ENCODE peak calls at places on chromosomes 7 and 10, in five cellular contexts. F, Y, I, G and X are unnamed samples.

GRCh38 chr10:110758898-110759297 is 112.8 kb upstream of the PDCD4 start:
- DNase-seq in Y (peak), F (peak), I (peak), G (no peak), X (peak)

GRCh38 chr10:110613996-110614495 is 30.1 kb upstream of the RBM20 start:
- DNase-seq in Y (no peak), G (no peak), I (no peak), F (no peak), X (no peak)

GRCh38 chr10:62323751-62324150 is 50.4 kb upstream of the ZNF365 start:
- DNase-seq in F (peak), G (no peak), Y (peak), I (no peak), X (peak)

GRCh38 chr10:128722947-128723346 is 596.7 kb upstream of the MKI67 start:
- DNase-seq in G (no peak), Y (no peak), I (no peak), F (no peak), X (no peak)

GRCh38 chr7:80699656-80700318 is 61.3 kb downstream of the CD36 start:
- DNase-seq in I (peak), Y (peak), F (no peak), G (no peak), X (peak)

GRCh38 chr7:14228341-14228740 is 238.9 kb upstream of the ETV1 start:
- DNase-seq in F (peak), I (peak), G (no peak), Y (no peak), X (peak)

GRCh38 chr7:71633571-71634008 is 501.6 kb downstream of the GALNT17 start:
- DNase-seq in G (peak), Y (peak), I (peak), F (peak), X (peak)

GRCh38 chr7:3561908-3562307 is 260.9 kb downstream of the SDK1 start:
- DNase-seq in G (no peak), Y (no peak), I (no peak), F (no peak), X (no peak)

GRCh38 chr7:134034652-134035051 is 92.5 kb upstream of the LRGUK start:
- DNase-seq in G (peak), F (no peak), I (no peak), Y (no peak), X (no peak)

DNA sequence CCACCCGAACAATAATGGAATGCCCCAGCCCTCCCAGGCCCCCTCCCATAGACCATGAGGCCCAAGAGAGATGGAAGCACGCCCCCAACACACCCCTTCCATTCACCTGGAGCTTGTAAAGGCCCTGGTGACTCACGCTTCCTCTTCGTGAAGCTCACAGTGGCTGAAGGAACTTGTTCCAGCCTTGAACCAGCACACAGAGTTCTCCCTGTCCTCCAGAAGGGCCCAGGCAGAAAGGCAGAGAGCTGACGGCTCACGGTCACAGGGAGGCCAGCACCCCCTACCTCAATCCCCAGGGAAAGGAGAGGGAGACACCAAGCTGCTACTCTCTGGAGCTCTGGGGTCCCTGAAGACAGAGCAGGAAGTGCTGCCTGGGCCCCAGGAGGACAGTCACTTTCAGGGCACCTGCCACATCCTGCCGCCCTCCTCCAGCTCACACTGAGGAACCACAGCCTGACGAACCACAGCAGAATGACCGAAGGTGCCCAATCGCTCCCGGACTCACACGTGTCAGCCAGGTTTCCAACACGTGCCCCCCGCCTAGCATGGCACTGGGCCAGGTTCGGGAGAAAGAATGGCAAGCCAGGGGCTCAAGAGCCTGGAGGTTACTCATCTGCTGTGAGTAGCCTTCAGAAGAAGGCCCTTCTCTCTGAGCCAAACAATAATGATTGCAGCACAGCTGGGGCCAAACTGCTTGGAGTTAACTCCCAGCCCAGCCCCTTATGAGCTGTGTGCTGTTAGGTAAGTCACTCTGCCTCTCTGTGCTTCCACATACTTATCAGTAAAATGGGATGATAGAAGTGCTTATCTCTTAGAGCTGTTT is 52.8 kb downstream of the DLG5 start:
- DNase-seq in F (peak), Y (peak), I (peak), G (no peak), X (peak)
- TF ChIP-seq CTCF in F (no peak), Y (no peak), I (no peak), G (no peak), X (no peak)

GRCh38 chr7:150992051-150992640 is 1.3 kb downstream of the NOS3 start:
- DNase-seq in G (no peak), Y (no peak), F (no peak), I (no peak), X (no peak)
- H3K4me3 ChIP-seq in G (no peak), Y (no peak), F (no peak), I (no peak), X (no peak)

GRCh38 chr7:29360633-29361625 is 166.4 kb downstream of the CHN2 start:
- DNase-seq in F (no peak), Y (no peak), I (no peak), G (no peak), X (no peak)

GRCh38 chr7:29363636-29364425 is 169.3 kb downstream of the CHN2 start:
- DNase-seq in I (no peak), Y (no peak), G (no peak), F (no peak), X (no peak)

GRCh38 chr7:29359480-29360093 is 165.0 kb downstream of the CHN2 start:
- DNase-seq in Y (no peak), I (no peak), F (no peak), G (no peak), X (no peak)

GRCh38 chr7:29365423-29365822 is 170.8 kb downstream of the CHN2 start:
- DNase-seq in G (no peak), I (no peak), F (no peak), Y (no peak), X (no peak)

DNA sequence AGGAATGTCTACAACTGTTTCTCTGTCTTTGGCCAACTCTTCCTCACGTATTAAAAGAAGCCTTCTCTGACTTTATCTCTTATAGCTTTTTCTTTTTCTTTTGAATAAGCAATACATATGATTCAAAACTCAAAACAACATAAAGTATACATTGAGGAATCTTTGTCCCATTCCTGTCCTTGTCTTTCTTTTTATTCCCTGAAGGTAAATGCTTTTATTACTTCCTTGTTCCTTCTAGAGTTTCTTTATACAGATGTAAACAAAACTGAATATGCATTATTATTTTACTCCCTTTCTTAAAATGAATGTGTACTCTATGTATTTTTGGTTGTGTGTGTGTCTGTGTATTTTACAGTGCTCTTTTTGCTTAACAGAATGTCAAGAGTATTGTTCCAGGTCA is 170.1 kb downstream of the CHN2 start:
- DNase-seq in I (no peak), G (no peak), F (no peak), Y (no peak), X (no peak)
- TF ChIP-seq CTCF in I (no peak), G (no peak), F (no peak), Y (no peak), X (no peak)

DNA sequence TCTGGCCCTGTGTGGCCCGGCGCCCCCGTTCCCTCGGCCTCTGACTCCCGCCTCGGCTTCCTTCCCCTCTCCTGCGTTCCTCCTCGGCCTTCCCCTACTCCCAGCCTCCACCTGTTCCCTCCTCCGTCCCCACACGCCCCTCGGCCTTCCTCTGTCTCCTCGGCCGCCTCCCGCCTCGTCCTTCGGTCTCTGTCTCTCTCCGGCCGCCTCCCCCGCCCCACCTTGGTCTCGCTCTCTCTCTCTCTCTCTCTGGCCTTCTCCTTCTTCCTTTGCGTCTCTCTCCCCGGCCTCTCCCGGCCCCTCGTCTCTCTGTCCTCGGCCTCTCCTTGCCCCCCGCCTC is 588 bp downstream of the GET4 start:
- DNase-seq in G (no peak), Y (no peak), F (no peak), I (no peak), X (peak)
- H3K4me3 ChIP-seq in G (peak), Y (peak), F (peak), I (peak), X (peak)

GRCh38 chr10:59004392-59004791 is 172.1 kb upstream of the PHYHIPL start:
- DNase-seq in I (no peak), G (no peak), F (no peak), Y (no peak), X (no peak)

GRCh38 chr10:59007307-59008025 is 169.0 kb upstream of the PHYHIPL start:
- DNase-seq in I (no peak), F (no peak), Y (no peak), G (no peak), X (no peak)

GRCh38 chr10:59003203-59003602 is 173.2 kb upstream of the PHYHIPL start:
- DNase-seq in Y (no peak), F (no peak), G (no peak), I (no peak), X (no peak)

GRCh38 chr10:59002011-59002410 is 174.4 kb upstream of the PHYHIPL start:
- DNase-seq in G (no peak), Y (no peak), I (no peak), F (no peak), X (no peak)

DNA sequence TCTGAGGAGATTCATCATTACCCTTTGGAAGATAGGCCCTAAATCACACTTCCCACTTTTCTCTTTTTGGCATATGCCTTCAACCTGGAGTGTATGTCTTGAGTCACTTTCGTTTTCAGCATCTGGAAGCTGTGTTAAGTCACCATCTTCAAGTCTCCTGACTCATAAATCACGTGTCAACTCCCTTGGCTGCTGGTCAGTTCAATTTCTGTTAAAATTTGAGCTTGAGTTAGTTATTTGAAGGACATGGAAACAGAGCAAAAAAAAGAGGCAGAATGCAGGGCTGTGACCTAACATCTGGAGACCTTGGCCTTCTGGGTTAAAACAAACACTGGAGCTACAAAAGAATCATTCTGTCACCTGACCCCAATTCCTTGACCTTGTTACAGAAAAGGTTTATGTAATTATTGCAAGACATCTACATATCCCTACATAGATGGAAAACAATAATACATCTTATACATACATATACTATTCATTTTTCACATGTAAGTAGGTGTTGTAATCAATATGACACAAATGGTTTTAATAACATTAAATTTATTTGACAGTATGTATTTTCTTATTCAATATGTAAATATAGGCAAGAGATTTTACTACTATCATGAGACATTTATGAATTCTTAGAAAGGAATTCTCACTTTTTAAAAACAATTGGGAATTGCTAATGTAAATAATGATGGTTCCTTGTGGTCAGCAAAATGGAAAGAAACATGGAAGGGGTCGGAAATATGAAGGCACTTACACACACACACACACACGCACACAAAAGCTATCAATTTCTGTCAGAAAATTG is 169.7 kb upstream of the PHYHIPL start:
- DNase-seq in G (no peak), F (peak), Y (peak), I (peak), X (peak)
- TF ChIP-seq CTCF in G (no peak), F (no peak), Y (no peak), I (no peak), X (no peak)

GRCh38 chr10:72321248-72322029 is 33.3 kb downstream of the DNAJB12 start:
- DNase-seq in G (no peak), F (no peak), Y (no peak), I (no peak), X (no peak)

GRCh38 chr10:72322030-72322279 is 32.8 kb downstream of the DNAJB12 start:
- DNase-seq in I (no peak), G (no peak), Y (no peak), F (no peak), X (no peak)

GRCh38 chr10:72322280-72323058 is 32.2 kb downstream of the DNAJB12 start:
- DNase-seq in I (no peak), G (no peak), F (no peak), Y (no peak), X (no peak)

GRCh38 chr10:72319416-72320254 is 35.1 kb downstream of the DNAJB12 start:
- DNase-seq in I (peak), Y (peak), F (peak), G (no peak), X (peak)

GRCh38 chr10:72320676-72321247 is 34.0 kb downstream of the DNAJB12 start:
- DNase-seq in I (peak), F (peak), G (peak), Y (peak), X (peak)
- H3K4me3 ChIP-seq in I (peak), F (no peak), G (no peak), Y (peak), X (no peak)

DNA sequence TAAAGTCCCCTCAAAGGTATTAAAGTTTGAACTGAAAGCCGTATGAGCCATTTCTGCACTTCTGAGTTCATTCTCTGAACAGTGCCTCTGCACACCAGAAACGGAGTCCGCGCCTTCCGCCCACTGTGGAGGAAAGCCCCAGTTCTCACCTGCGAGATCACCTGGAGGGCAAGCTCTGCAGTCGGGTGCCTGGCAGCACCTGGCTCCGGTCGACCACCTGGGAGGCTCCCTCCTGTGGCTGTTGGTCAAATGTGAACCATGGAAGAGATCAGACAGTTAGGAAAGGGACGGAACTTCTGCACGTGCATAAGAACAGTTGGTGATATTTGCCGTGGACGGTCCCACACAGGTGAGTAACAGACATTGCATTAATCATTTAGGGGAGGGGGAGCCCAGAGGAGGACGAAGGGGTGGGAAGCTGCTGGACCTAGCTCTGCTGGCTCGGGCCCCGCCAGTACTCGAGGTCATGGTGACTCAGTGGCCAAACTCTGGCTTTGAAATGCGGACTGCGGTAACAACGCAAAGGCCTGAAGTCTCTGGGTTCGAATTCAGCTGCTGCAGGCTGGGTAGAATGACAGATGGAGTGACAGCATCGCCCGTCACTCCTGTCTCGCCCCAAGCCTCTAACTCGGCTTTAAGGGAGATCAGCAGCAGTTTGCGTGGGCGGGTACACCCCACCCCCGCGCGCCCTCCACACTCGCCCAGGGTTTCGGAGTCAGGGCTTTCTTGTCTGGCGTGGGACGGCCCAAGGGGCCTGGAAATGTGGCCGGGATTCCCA is 1.7 kb upstream of the DPYSL4 start:
- DNase-seq in I (no peak), F (no peak), Y (no peak), G (no peak), X (no peak)
- TF ChIP-seq CTCF in I (no peak), F (no peak), Y (no peak), G (no peak), X (no peak)

GRCh38 chr10:103659674-103660363 is 166.3 kb downstream of the NEURL1 start:
- DNase-seq in Y (peak), F (peak), G (no peak), I (peak), X (peak)

GRCh38 chr10:103661198-103661950 is 167.9 kb downstream of the NEURL1 start:
- DNase-seq in Y (peak), I (peak), F (peak), G (no peak), X (peak)

GRCh38 chr10:103658049-103658577 is 164.6 kb downstream of the NEURL1 start:
- DNase-seq in F (no peak), I (no peak), Y (peak), G (no peak), X (no peak)

GRCh38 chr10:103661951-103662405 is 168.5 kb downstream of the NEURL1 start:
- DNase-seq in G (no peak), I (no peak), Y (no peak), F (no peak), X (peak)

DNA sequence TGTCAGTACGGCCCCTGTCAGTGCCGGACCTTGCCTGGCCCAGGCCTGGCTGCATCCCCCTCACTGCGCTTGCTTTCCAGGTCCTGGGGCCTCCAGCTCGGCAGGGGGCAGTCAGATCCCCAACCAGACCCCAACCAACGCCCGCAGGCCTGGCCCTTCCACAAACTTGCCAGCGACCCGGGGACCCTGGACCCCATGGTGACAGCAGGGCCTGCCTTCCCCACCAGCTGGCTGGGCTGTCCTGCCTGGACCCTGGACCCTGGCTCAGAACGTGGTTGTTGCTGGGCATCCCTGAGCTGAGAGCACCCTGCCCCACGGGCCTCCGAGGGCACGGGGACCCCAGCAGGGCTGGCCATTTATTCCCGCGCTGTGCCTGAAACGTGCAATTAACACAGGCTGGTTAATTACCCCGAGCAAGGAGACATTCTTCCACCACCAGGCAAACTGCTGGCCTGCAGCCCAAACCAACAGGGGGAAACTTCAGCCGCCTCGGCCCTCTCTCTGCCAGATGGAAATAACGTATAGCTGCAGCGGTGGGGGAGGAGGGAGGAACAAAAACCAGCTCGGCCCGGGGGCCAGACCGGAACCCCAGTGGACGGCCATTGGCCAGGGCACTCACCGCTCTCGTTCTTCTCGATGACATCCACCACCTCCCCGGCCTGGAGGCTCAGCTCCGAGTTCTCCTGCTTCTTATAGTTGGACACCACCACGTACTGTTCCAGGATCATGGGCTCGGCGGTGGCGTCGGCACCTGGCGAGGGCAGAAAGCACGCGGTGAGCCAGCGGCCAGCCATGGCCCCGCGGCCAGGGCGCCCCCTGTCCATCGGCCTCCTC is 167.1 kb downstream of the NEURL1 start:
- DNase-seq in I (peak), Y (peak), G (no peak), F (no peak), X (peak)
- H3K4me3 ChIP-seq in I (peak), Y (peak), G (peak), F (peak), X (peak)

DNA sequence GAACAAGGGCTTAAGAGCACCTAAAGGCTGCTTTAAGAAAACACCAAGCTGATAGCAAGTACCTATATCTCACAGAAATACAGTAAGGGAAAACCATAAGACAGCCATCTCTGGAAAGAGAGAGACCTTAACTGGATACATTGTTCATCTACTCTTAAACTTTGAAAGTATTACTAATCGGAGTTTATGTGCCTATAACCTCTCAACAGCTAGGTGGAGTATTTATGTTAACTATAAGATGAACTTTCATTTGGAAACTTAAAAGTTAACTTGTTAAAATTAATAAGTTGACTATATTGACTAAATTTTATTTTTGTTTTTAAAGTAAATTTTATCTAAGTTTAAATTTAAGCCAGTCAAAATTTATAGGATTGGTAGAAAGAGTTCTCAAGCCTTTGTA is 90.6 kb downstream of the USP6NL start:
- DNase-seq in Y (no peak), F (no peak), G (no peak), I (no peak), X (no peak)
- TF ChIP-seq CTCF in Y (no peak), F (no peak), G (no peak), I (no peak), X (no peak)